ENCODE peak calls at places on chromosomes 2 and 18, in eight cellular contexts. V is A172, R is H7, M is MCF 10A, B is Panc1, H is occipital lobe, G is pons, U is ovary. K is an unnamed sample.

GRCh38 chr2:203830294-203831055 is 37.1 kb upstream of the CTLA4 start:
- DNase-seq in V (no peak), R (no peak), M (no peak), B (no peak), H (no peak), G (no peak), U (no peak), K (no peak)

GRCh38 chr2:105789745-105790466 is 45.2 kb downstream of the NCK2 start:
- DNase-seq in V (peak), R (no peak), M (peak), B (no peak), H (no peak), G (peak), U (no peak), K (no peak)

GRCh38 chr2:100924520-100925451 is 77.3 kb upstream of the RPL31 start:
- DNase-seq in V (peak), R (no peak), M (no peak), B (no peak), H (no peak), G (peak), U (no peak), K (peak)

GRCh38 chr2:26139269-26140183 is 33.4 kb upstream of the GAREM2 start:
- DNase-seq in V (no peak), R (peak), M (no peak), B (no peak), H (no peak), G (no peak), U (no peak), K (no peak)

GRCh38 chr2:20599001-20599600 is 51.8 kb downstream of the HS1BP3 start:
- DNase-seq in V (no peak), R (no peak), M (no peak), B (no peak), H (peak), G (peak), U (peak), K (no peak)

GRCh38 chr18:74373428-74373827 is 57.8 kb downstream of the C18orf63 start:
- DNase-seq in V (no peak), R (no peak), M (no peak), B (no peak), H (no peak), G (no peak), U (no peak), K (no peak)

GRCh38 chr2:234334146-234334545 is 162.7 kb downstream of the ARL4C start:
- DNase-seq in V (no peak), R (peak), M (no peak), B (no peak), H (no peak), G (no peak), U (no peak), K (no peak)

GRCh38 chr2:8752385-8752784 is 70.5 kb downstream of the ID2 start:
- DNase-seq in V (no peak), R (no peak), M (no peak), B (no peak), H (no peak), G (no peak), U (no peak), K (no peak)

GRCh38 chr2:70627499-70627898 is 73.9 kb upstream of the TGFA start:
- DNase-seq in V (no peak), R (no peak), M (peak), B (no peak), H (no peak), G (no peak), U (no peak), K (peak)

GRCh38 chr2:55865095-55865835 is 58.3 kb downstream of the EFEMP1 start:
- DNase-seq in V (no peak), R (no peak), M (no peak), B (no peak), H (no peak), G (no peak), U (no peak), K (no peak)

GRCh38 chr18:10353791-10354190 is 100.6 kb upstream of the APCDD1 start:
- DNase-seq in V (peak), R (no peak), M (peak), B (no peak), H (no peak), G (no peak), U (no peak), K (no peak)

GRCh38 chr2:143607446-143608110 is 478.4 kb downstream of the ARHGAP15 start:
- DNase-seq in V (peak), R (peak), M (no peak), B (no peak), H (no peak), G (peak), U (no peak), K (no peak)

GRCh38 chr2:209600257-209601180 is 171.1 kb upstream of the UNC80 start:
- DNase-seq in V (no peak), R (no peak), M (no peak), B (no peak), H (no peak), G (no peak), U (no peak), K (no peak)

GRCh38 chr2:36663314-36663713 is 33.2 kb upstream of the VIT start:
- DNase-seq in V (no peak), R (no peak), M (no peak), B (no peak), H (no peak), G (no peak), U (no peak), K (no peak)

GRCh38 chr18:55967019-55967418 is 379.0 kb upstream of the TCF4 start:
- DNase-seq in V (no peak), R (no peak), M (no peak), B (no peak), H (no peak), G (no peak), U (no peak), K (no peak)

GRCh38 chr2:47033102-47033880 is 117.7 kb upstream of the MCFD2 start:
- DNase-seq in V (peak), R (no peak), M (no peak), B (no peak), H (no peak), G (no peak), U (no peak), K (peak)

GRCh38 chr2:70084973-70085710 is 2.1 kb upstream of the PCBP1 start:
- DNase-seq in V (no peak), R (peak), M (peak), B (no peak), H (peak), G (no peak), U (peak), K (peak)

GRCh38 chr2:32947484-32948143 is 861 bp downstream of the LTBP1 start:
- DNase-seq in V (peak), R (peak), M (peak), B (no peak), H (no peak), G (no peak), U (peak), K (no peak)

K was measured in DMS153.